ENCODE peak calls at places on chromosomes 6 and 20, in four cellular contexts. P is adrenal gland, C is GM23248, F is upper lobe of left lung. Y is an unnamed sample.
A peak's percentile ranks its signal among the peaks of the same experiment; 100 is the strongest.

GRCh38 chr6:15500901-15501805 is 161.7 kb downstream of the DTNBP1 start:
- DNase-seq in P (no peak), C (no peak), F (no peak), Y (no peak)

GRCh38 chr20:46960536-46960935 is 65.9 kb downstream of the EYA2 start:
- DNase-seq in P (no peak), C (no peak), F (no peak), Y (peak; percentile 74)

GRCh38 chr20:61157301-61157700 is 94.8 kb upstream of the CDH4 start:
- DNase-seq in P (no peak), C (no peak), F (no peak), Y (no peak)

GRCh38 chr20:22379472-22379871 is 204.9 kb downstream of the FOXA2 start:
- DNase-seq in P (no peak), C (peak; percentile 62), F (no peak), Y (peak; percentile 72)

GRCh38 chr6:108876929-108877775 is 28.9 kb downstream of the ARMC2 start:
- DNase-seq in P (peak; percentile 94), C (peak; percentile 80), F (no peak), Y (no peak)

GRCh38 chr6:90483116-90483839 is 103.6 kb downstream of the MAP3K7 start:
- DNase-seq in P (no peak), C (peak; percentile 79), F (no peak), Y (no peak)

GRCh38 chr6:130758818-130759217 is 68.4 kb upstream of the SMLR1 start:
- DNase-seq in P (no peak), C (no peak), F (no peak), Y (no peak)

GRCh38 chr6:149545258-149545753 is 537 bp downstream of the PPIL4 start:
- DNase-seq in P (peak; percentile 48), C (peak; percentile 89), F (no peak), Y (peak; percentile 50)

GRCh38 chr6:109455161-109455501 is 441 bp downstream of the MICAL1 start:
- DNase-seq in P (no peak), C (peak; percentile 46), F (peak; percentile 88), Y (no peak)

DNA sequence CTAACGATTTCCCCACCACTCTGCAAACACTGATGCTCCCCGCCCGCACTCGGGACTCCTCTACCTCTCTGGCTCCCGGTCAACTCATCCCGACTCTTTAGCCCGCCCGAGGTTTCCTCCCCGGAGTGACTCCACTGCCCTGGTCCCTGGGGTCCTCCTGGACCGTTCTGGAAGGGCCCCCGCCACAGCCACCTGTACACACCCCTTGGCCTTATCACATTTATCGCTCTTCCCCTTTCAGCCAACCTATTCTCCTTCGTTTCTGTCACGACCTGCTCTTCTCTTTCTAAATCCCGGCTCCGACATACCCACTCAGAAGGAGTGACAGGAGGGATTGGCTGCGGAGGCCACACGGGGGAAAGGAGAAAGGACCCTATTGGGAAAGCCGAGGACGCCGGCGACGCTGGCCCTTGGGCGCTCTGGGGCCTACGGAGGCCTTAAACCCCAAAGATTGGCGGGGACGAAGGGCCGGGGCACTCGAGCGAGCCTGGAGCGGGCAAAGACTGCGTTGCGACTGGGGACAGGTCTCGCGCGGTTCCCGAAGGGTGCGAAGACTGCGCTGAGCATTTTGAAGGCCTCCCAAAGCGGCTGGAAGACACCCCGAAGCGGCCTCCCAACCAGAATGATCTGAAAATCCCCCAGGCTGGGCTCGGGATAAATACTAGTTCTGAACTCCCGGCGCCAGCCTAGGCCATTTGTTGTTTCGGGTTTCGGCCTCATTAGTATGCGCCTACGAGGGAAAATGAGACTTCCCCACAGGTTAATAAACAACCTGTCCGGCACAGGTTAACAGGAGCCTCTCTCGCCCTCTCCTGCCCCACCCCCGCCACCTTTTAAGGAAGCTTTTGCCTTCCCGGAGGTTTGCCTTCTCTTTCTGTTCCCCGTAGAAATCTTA is 9.2 kb downstream of the SIM1 start:
- DNase-seq in P (no peak), C (no peak), F (peak; percentile 64), Y (no peak)
- H3K4me3 ChIP-seq in P (no peak overlapping the region), C (no peak overlapping the region), F (no peak overlapping the region), Y (no peak overlapping the region)

GRCh38 chr6:52576054-52576391 is 837 bp downstream of the TRAM2 start:
- DNase-seq in P (peak; percentile 32), C (no peak), F (no peak), Y (no peak)

GRCh38 chr6:52573295-52573694 is 3.6 kb downstream of the TRAM2 start:
- DNase-seq in P (no peak), C (peak; percentile 61), F (no peak), Y (peak; percentile 41)

GRCh38 chr6:52575490-52575868 is 1.4 kb downstream of the TRAM2 start:
- DNase-seq in P (no peak), C (peak; percentile 66), F (no peak), Y (no peak)

GRCh38 chr6:52576392-52577021 is 353 bp downstream of the TRAM2 start:
- DNase-seq in P (peak; percentile 71), C (peak; percentile 91), F (peak; percentile 90), Y (peak; percentile 82)

GRCh38 chr6:52574709-52575489 is 2.0 kb downstream of the TRAM2 start:
- DNase-seq in P (no peak), C (peak; percentile 89), F (no peak), Y (peak; percentile 36)
- H3K4me3 ChIP-seq in P (peak overlapping the region; percentile 94), C (peak overlapping the region; percentile 92), F (peak overlapping the region; percentile 89), Y (peak overlapping the region; percentile 87)

GRCh38 chr6:83985715-83986114 is 47.9 kb upstream of the MRAP2 start:
- DNase-seq in P (no peak), C (no peak), F (no peak), Y (no peak)

GRCh38 chr6:83984411-83984810 is 49.2 kb upstream of the MRAP2 start:
- DNase-seq in P (no peak), C (no peak), F (no peak), Y (no peak)

GRCh38 chr6:83985308-83985713 is 48.3 kb upstream of the MRAP2 start:
- DNase-seq in P (no peak), C (no peak), F (no peak), Y (no peak)
- H3K4me3 ChIP-seq in P (no peak overlapping the region), C (no peak overlapping the region), F (no peak overlapping the region), Y (no peak overlapping the region)

GRCh38 chr6:43276180-43277082 is 21.6 kb upstream of the SLC22A7 start:
- DNase-seq in P (no peak), C (peak; percentile 27), F (peak; percentile 84), Y (no peak)
- H3K4me3 ChIP-seq in P (peak overlapping the region; percentile 65), C (no peak overlapping the region), F (peak overlapping the region; percentile 52), Y (no peak overlapping the region)

Y was measured in SJCRH30.